ENCODE peak calls at places on chromosomes 16 and 17, in four cellular contexts. V is fibroblast of pulmonary artery, Q is suprapubic skin, P is stomach. C is an unnamed sample.

GRCh38 chr17:5431929-5432556 is 6.9 kb downstream of the C1QBP start:
- DNase-seq in P (no peak), Q (no peak), V (no peak), C (no peak)

GRCh38 chr16:74225278-74225677 is 71.3 kb upstream of the PSMD7 start:
- DNase-seq in V (peak; percentile 32), P (no peak), Q (no peak), C (no peak)

GRCh38 chr16:84832488-84833141 is 12.8 kb downstream of the CRISPLD2 start:
- DNase-seq in P (peak; percentile 54), Q (peak; percentile 93), V (peak; percentile 98), C (peak; percentile 70)

GRCh38 chr17:31556969-31557620 is 165.6 kb downstream of the RAB11FIP4 start:
- DNase-seq in P (no peak), Q (no peak), V (no peak), C (no peak)

GRCh38 chr16:57485916-57486857 is at the start of gene DOK4:
- DNase-seq in V (peak; percentile 65), Q (peak; percentile 88), P (peak; percentile 89), C (no peak)

GRCh38 chr17:2068101-2068518 is 13.2 kb downstream of the HIC1 start:
- DNase-seq in V (peak; percentile 67), Q (peak; percentile 71), P (no peak), C (no peak)

GRCh38 chr17:76561799-76562268 is 22.0 kb downstream of the PRCD start:
- DNase-seq in P (no peak), Q (no peak), V (peak; percentile 45), C (no peak)

GRCh38 chr17:49260011-49260921 is 29.7 kb upstream of the PHOSPHO1 start:
- DNase-seq in P (peak; percentile 49), V (peak; percentile 81), Q (peak; percentile 74), C (peak; percentile 55)

GRCh38 chr17:58186591-58186990 is 5.9 kb upstream of the EPX start:
- DNase-seq in P (no peak), Q (no peak), V (no peak), C (no peak)

GRCh38 chr17:58187063-58187462 is 5.5 kb upstream of the EPX start:
- DNase-seq in V (no peak), P (no peak), Q (no peak), C (no peak)

GRCh38 chr17:58191259-58191896 is 1.1 kb upstream of the EPX start:
- DNase-seq in Q (no peak), V (no peak), P (no peak), C (no peak)

GRCh38 chr17:58187675-58188074 is 4.9 kb upstream of the EPX start:
- DNase-seq in Q (no peak), P (no peak), V (no peak), C (no peak)

DNA sequence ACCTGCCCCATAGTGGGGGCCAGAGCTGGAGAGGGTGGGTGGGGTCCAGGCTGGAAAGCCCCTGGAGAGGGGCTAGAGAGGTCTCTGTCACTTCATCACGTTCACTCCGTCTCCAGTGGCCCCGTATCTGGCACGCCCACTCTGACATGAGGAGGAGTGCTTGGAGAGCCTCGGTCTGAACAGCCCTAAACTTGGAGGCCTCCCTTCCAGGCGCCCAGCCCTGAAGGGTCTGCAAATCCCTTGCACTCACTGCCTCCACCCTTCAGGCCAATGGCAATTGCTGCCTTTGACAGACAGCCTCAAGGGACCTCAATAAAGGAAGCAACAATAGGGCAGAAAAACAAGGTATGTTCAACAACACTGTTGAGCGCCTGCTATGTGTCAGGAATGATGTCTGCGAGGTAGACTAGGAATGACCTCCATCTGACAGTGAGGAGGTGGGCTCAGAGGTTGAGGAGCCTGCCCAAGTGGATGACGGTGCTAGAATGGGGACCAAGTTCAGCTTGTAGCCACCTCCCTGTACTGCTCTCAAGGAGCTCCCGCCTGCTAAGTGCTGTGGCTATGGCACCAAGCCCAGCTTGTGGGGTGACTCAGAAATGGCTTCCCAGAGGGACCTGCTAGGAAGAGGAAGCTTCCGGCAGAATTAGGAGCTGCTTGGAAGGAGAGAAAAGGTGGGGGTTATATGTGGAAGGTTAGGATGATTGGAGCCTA is 2.9 kb upstream of the EPX start:
- DNase-seq in V (peak; percentile 82), Q (no peak), P (peak; percentile 33), C (no peak)
- TF ChIP-seq CTCF in V (no peak), Q (no peak), P (no peak), C (no peak)

GRCh38 chr17:71084219-71084618 is 914.9 kb downstream of the KCNJ2 start:
- DNase-seq in Q (no peak), P (peak; percentile 42), V (peak; percentile 69), C (no peak)
- TF ChIP-seq CTCF in Q (no peak), P (no peak), V (peak; percentile 54), C (no peak)

GRCh38 chr17:8572767-8573166 is 57.8 kb downstream of the MYH10 start:
- DNase-seq in V (peak; percentile 44), P (no peak), Q (no peak), C (no peak)
- TF ChIP-seq CTCF in V (peak; percentile 42), P (no peak), Q (no peak), C (no peak)

GRCh38 chr17:67671492-67671891 is 46.2 kb upstream of the NOL11 start:
- DNase-seq in V (no peak), P (peak; percentile 32), Q (no peak), C (no peak)
- TF ChIP-seq CTCF in V (no peak), P (no peak), Q (no peak), C (no peak)

GRCh38 chr17:45247429-45248131 is 14.3 kb downstream of the SPATA32 start:
- DNase-seq in Q (peak; percentile 93), P (peak; percentile 98), V (peak; percentile 86), C (peak; percentile 80)

GRCh38 chr17:45244725-45245656 is 16.9 kb downstream of the SPATA32 start:
- DNase-seq in Q (no peak), P (no peak), V (no peak), C (no peak)

GRCh38 chr17:45248132-45248936 is 13.6 kb downstream of the SPATA32 start:
- DNase-seq in P (peak; percentile 76), Q (no peak), V (no peak), C (no peak)

GRCh38 chr17:45246338-45246737 is 15.6 kb downstream of the SPATA32 start:
- DNase-seq in Q (no peak), V (no peak), P (no peak), C (no peak)

GRCh38 chr17:45246861-45247428 is 14.9 kb downstream of the SPATA32 start:
- DNase-seq in V (no peak), P (no peak), Q (no peak), C (no peak)
- TF ChIP-seq CTCF in V (peak; percentile 37), P (no peak), Q (no peak), C (no peak)

DNA sequence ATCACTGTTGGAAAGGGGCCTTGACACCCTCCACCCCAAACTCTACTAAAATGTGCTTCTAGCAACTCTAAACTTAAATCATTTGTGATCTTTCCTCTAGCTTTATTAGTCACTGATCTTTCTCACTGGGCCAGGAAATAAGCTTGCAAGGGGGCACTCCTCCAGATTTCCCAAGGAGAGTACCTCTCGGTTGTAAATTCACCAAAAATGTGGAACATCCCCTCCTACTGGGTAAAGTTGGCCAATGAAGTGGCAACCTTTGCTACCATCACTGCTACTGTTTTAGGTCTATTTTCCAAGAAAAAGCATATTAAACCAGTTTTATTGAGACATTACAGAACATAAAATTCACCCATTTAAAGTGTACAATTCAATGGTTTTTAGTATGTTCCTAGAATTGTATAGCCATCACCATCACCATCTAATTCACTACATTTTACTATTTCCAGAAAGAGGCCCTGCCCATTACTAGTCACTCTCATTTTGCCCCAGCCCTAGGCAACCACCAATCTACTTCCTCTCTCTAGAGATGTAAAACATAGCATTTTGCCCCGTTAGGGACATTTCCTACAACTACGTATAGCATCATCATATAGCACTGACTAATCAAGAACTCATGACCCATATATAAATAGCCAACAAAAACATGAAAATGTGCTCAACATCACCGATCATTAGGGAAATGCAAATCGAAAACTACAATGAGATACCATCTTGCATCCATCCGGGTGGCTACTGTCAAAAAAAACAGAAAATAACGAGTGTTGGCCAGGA is 44.6 kb upstream of the ADCY9 start:
- DNase-seq in V (peak; percentile 60), P (no peak), Q (no peak), C (no peak)
- TF ChIP-seq CTCF in V (peak; percentile 35), P (no peak), Q (no peak), C (no peak)

GRCh38 chr17:37413875-37414519 is 7.3 kb downstream of the TADA2A start:
- DNase-seq in P (no peak), Q (no peak), V (no peak), C (no peak)
- TF ChIP-seq CTCF in P (no peak), Q (no peak), V (peak; percentile 40), C (no peak)

GRCh38 chr17:51638909-51639308 is 378.6 kb downstream of the UTP18 start:
- DNase-seq in V (no peak), Q (no peak), P (no peak), C (no peak)

GRCh38 chr17:51640108-51640622 is 379.8 kb downstream of the UTP18 start:
- DNase-seq in Q (no peak), P (no peak), V (no peak), C (no peak)

GRCh38 chr17:51641999-51642398 is 381.7 kb downstream of the UTP18 start:
- DNase-seq in V (no peak), P (no peak), Q (no peak), C (no peak)

DNA sequence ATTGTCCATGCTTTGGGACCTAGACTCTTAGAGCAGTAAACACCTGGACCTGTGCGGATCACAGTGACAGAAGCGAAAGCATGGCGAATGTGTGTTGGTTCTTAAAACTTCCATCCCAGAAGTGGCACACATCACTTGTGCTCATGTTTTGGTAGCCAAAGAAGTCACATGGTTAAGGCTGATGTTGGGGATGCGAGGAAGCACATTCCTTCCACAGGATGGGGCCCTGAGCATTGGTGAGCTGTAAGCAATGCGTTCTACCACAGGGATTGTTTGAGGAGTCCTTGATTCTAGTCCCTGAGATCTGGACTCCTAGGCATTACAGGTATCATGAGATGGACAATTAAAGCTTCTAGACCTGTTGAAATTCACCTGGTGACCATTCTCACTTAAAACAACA is 375.9 kb downstream of the UTP18 start:
- DNase-seq in Q (no peak), V (no peak), P (no peak), C (no peak)
- TF ChIP-seq CTCF in Q (no peak), V (no peak), P (no peak), C (no peak)

C was measured in omental fat pad.